ENCODE peak calls at places on chromosomes 7 and 10, in eight cellular contexts. T is CD8-positive, alpha-beta T cell; W is brain microvascular endothelial cell; E is kidney epithelial cell; G is neural progenitor cell; I is spleen; A is heart right ventricle; X is endothelial cell of umbilical vein. C is an unnamed sample.

GRCh38 chr10:110786172-110786571 is 85.6 kb upstream of the PDCD4 start:
- DNase-seq in E (no peak), I (no peak), A (no peak), G (no peak), W (no peak), X (no peak), T (no peak), C (no peak)

GRCh38 chr7:16586081-16586874 is 59.3 kb downstream of the ANKMY2 start:
- DNase-seq in X (no peak), W (no peak), T (no peak), E (no peak), A (peak; percentile 18), G (no peak), I (no peak), C (no peak)

GRCh38 chr7:101924171-101924570 is 106.7 kb downstream of the CUX1 start:
- DNase-seq in A (no peak), W (peak; percentile 81), E (no peak), I (peak; percentile 17), G (no peak), X (peak; percentile 42), T (no peak), C (peak; percentile 68)

GRCh38 chr10:132671171-132672154 is 114.5 kb downstream of the NKX6-2 start:
- DNase-seq in T (no peak), G (no peak), W (no peak), A (peak; percentile 55), E (no peak), X (no peak), I (peak; percentile 33), C (no peak)

GRCh38 chr10:86306628-86307278 is 59.8 kb downstream of the GRID1 start:
- DNase-seq in I (peak; percentile 6), T (no peak), W (peak; percentile 31), G (peak; percentile 82), E (no peak), A (no peak), X (no peak), C (no peak)

GRCh38 chr10:104895541-104895940 is 254.5 kb downstream of the SORCS3 start:
- DNase-seq in I (no peak), E (no peak), X (no peak), A (no peak), T (no peak), G (no peak), W (no peak), C (no peak)

GRCh38 chr7:46321556-46322205 is 400.6 kb upstream of the IGFBP3 start:
- DNase-seq in X (peak; percentile 94), E (peak; percentile 10), A (no peak), I (no peak), W (peak; percentile 81), T (no peak), G (no peak), C (no peak)

GRCh38 chr10:117137031-117137910 is 799 bp downstream of the VAX1 start:
- DNase-seq in T (no peak), G (peak; percentile 83), W (no peak), E (no peak), I (no peak), A (no peak), X (peak; percentile 22), C (no peak)

GRCh38 chr10:11238893-11239292 is 221.2 kb downstream of the CELF2 start:
- DNase-seq in I (no peak), W (no peak), G (no peak), A (no peak), E (no peak), X (no peak), T (no peak), C (no peak)

GRCh38 chr10:111593578-111593977 is 516.7 kb downstream of the ADRA2A start:
- DNase-seq in E (no peak), T (no peak), I (no peak), A (no peak), G (no peak), W (no peak), X (no peak), C (no peak)

GRCh38 chr7:110646814-110647213 is 444.1 kb upstream of the LRRN3 start:
- DNase-seq in G (no peak), E (no peak), T (no peak), W (no peak), X (no peak), I (no peak), A (no peak), C (no peak)

GRCh38 chr7:146443102-146443501 is 326.5 kb downstream of the CNTNAP2 start:
- DNase-seq in X (no peak), W (no peak), I (no peak), A (no peak), G (no peak), T (no peak), E (no peak), C (no peak)

GRCh38 chr7:128410092-128410665 is 397 bp upstream of the IMPDH1 start:
- DNase-seq in A (no peak), W (peak; percentile 78), E (no peak), I (peak; percentile 92), T (no peak), X (peak; percentile 75), G (peak; percentile 81), C (no peak)

GRCh38 chr10:23201837-23202236 is 9.7 kb downstream of the PTF1A start:
- DNase-seq in T (no peak), W (no peak), I (no peak), A (no peak), E (no peak), X (no peak), G (no peak), C (no peak)

GRCh38 chr10:5283305-5284158 is 81.2 kb upstream of the UCN3 start:
- DNase-seq in W (peak; percentile 36), E (no peak), A (peak; percentile 55), I (no peak), T (peak; percentile 59), G (peak; percentile 77), X (peak; percentile 46), C (peak; percentile 14)

GRCh38 chr10:43390791-43391190 is 18.2 kb downstream of the HNRNPF start:
- DNase-seq in A (no peak), X (peak; percentile 30), I (peak; percentile 48), G (peak; percentile 64), W (peak; percentile 38), E (no peak), T (no peak), C (no peak)

GRCh38 chr10:127405221-127405620 is 143.9 kb upstream of the NPS start:
- DNase-seq in E (peak; percentile 5), G (no peak), X (peak; percentile 53), I (peak; percentile 4), A (no peak), W (peak; percentile 28), T (no peak), C (no peak)

GRCh38 chr7:15317215-15317614 is 244.6 kb downstream of the AGMO start:
- DNase-seq in W (no peak), I (no peak), X (no peak), E (no peak), A (no peak), G (no peak), T (no peak), C (no peak)

GRCh38 chr10:63241898-63242297 is 108.8 kb downstream of the NRBF2 start:
- DNase-seq in A (no peak), W (no peak), E (no peak), X (peak; percentile 82), G (no peak), T (no peak), I (no peak), C (no peak)

GRCh38 chr7:138987686-138988085 is 6.5 kb upstream of the KIAA1549 start:
- DNase-seq in W (no peak), A (no peak), X (no peak), I (no peak), T (no peak), E (no peak), G (no peak), C (no peak)

GRCh38 chr10:132989476-132990415 is 47.4 kb upstream of the CFAP46 start:
- DNase-seq in X (no peak), T (no peak), G (no peak), W (no peak), A (no peak), E (no peak), I (peak; percentile 58), C (no peak)

DNA sequence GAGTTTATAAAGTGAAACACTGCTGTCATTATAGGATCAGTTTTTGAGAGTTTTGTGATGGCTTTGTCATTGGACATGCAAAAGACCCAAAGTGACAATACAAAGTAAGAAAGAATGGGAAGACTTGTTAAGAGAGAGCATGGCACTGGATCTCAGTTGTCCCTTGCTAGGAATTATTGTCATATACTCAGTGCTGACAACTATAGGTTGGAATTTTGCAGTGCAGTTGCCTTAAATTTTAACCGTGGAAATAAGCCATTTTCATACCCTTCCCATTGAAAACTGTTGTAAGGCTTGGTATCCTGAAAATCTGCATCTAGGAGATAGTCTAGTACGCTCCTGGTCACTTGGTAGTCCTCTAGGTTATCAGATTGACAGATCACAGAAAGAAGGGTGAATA is 1156.7 kb downstream of the GATA3 start:
- DNase-seq in I (no peak), T (no peak), A (no peak), X (peak; percentile 18), W (peak; percentile 4), G (peak; percentile 4), E (no peak), C (no peak)
- TF ChIP-seq CTCF in I (no peak), T (no peak), A (peak; percentile 24), X (peak; percentile 10), W (peak; percentile 42), G (peak; percentile 51), E (peak; percentile 53), C (no peak)

DNA sequence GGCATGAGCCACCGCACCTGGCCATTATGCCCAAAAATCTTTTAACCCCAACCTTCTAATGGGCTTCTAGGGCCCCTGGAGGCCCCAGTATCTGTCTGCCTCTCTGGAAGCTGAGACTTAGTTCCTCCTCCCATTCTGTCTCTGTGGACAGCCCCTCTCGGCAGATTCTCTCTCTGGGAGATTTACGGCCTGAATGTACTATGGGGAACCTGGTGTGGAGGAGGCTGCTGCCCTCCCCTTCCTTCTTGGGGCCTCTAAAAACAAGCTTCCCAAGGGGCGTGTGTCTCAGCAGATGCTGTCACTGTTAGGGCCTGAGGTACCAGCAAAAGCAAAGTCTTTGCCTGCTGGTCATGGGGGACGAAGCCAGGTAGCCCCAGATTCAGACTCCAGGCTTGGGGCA is 35.8 kb upstream of the PRKAR1B start:
- DNase-seq in W (no peak), X (no peak), G (no peak), I (no peak), E (no peak), A (no peak), T (no peak), C (no peak)
- H3K36me3 ChIP-seq in W (peaks cover 35% of the 10 kb centered on the region), X (peaks cover 4% of the 10 kb centered on the region), G (no peaks in the 10 kb centered on the region), I (peaks cover 95% of the 10 kb centered on the region), E (peaks cover 2% of the 10 kb centered on the region), A (peaks cover 41% of the 10 kb centered on the region), T (peaks cover 3% of the 10 kb centered on the region), C (peaks cover 39% of the 10 kb centered on the region)

GRCh38 chr7:65390588-65390987 is 16.9 kb downstream of the ZNF92 start:
- DNase-seq in X (no peak), E (no peak), I (no peak), A (no peak), W (peak; percentile 24), T (no peak), G (no peak), C (no peak)

GRCh38 chr7:65382452-65382851 is 8.8 kb downstream of the ZNF92 start:
- DNase-seq in T (no peak), E (no peak), A (no peak), W (no peak), G (no peak), X (no peak), I (no peak), C (no peak)

GRCh38 chr7:65387893-65388292 is 14.2 kb downstream of the ZNF92 start:
- DNase-seq in G (no peak), E (no peak), W (no peak), A (no peak), T (no peak), X (no peak), I (no peak), C (no peak)
- TF ChIP-seq CTCF in G (no peak), E (no peak), W (no peak), A (no peak), T (no peak), X (no peak), I (no peak), C (no peak)

GRCh38 chr10:68428396-68428795 is 21.3 kb upstream of the RUFY2 start:
- DNase-seq in A (no peak), I (no peak), G (no peak), X (peak; percentile 7), T (no peak), W (no peak), E (no peak), C (no peak)
- H3K36me3 ChIP-seq in A (no peaks in the 10 kb centered on the region), I (no peaks in the 10 kb centered on the region), G (peaks cover 30% of the 10 kb centered on the region), X (peaks cover 19% of the 10 kb centered on the region), T (no peaks in the 10 kb centered on the region), W (no peaks in the 10 kb centered on the region), E (no peaks in the 10 kb centered on the region), C (no peaks in the 10 kb centered on the region)

C was measured in thoracic aorta.